ENCODE peak calls at places on chromosomes 11 and 22, in five cellular contexts. O is HCT116, L is WTC11, N is K562, P is H1. H is an unnamed sample.

GRCh38 chr11:125587480-125587879 is 5.2 kb upstream of the STT3A start:
- DNase-seq in O (no peak), L (no peak), N (peak; percentile 43), P (no peak), H (no peak)

GRCh38 chr11:104522650-104523049 is 358.7 kb upstream of the PDGFD start:
- DNase-seq in O (no peak), P (no peak), N (no peak), L (no peak), H (no peak)

GRCh38 chr11:85685820-85686459 is at the start of gene CCDC89:
- DNase-seq in N (peak; percentile 32), O (no peak), P (no peak), L (no peak), H (no peak)

GRCh38 chr11:75013051-75013450 is 24.3 kb downstream of the NEU3 start:
- DNase-seq in L (no peak), O (no peak), P (no peak), N (peak; percentile 85), H (no peak)

GRCh38 chr11:75507571-75507970 is 18.2 kb downstream of the GDPD5 start:
- DNase-seq in O (no peak), N (no peak), P (no peak), L (no peak), H (no peak)

GRCh38 chr22:19940536-19941364 is 822 bp upstream of the COMT start:
- DNase-seq in L (no peak), O (no peak), N (peak; percentile 78), P (no peak), H (no peak)

GRCh38 chr11:8384199-8384821 is 120.6 kb upstream of the LMO1 start:
- DNase-seq in O (no peak), P (no peak), L (peak; percentile 68), N (peak; percentile 46), H (no peak)

GRCh38 chr11:68549789-68550484 is 89.4 kb downstream of the PPP6R3 start:
- DNase-seq in N (no peak), P (no peak), O (no peak), L (no peak), H (no peak)

GRCh38 chr11:99461913-99462312 is 441.2 kb downstream of the CNTN5 start:
- DNase-seq in P (no peak), L (no peak), N (no peak), O (no peak), H (no peak)

GRCh38 chr22:25282671-25283561 is 63.5 kb downstream of the CRYBB2 start:
- DNase-seq in L (peak; percentile 30), O (no peak), P (no peak), N (no peak), H (no peak)

GRCh38 chr11:132607575-132607974 is 924.7 kb downstream of the OPCML start:
- DNase-seq in L (no peak), N (no peak), P (no peak), O (no peak), H (no peak)

GRCh38 chr11:13091373-13091772 is 82.3 kb downstream of the RASSF10 start:
- DNase-seq in N (peak; percentile 71), O (no peak), P (no peak), L (no peak), H (no peak)

GRCh38 chr11:129853508-129854228 is 38.0 kb downstream of the TMEM45B start:
- DNase-seq in L (no peak), N (no peak), O (no peak), P (no peak), H (no peak)

GRCh38 chr11:115928811-115929210 is 424.6 kb upstream of the CADM1 start:
- DNase-seq in N (no peak), P (no peak), O (no peak), L (no peak), H (no peak)

GRCh38 chr22:24728790-24729637 is 45.5 kb downstream of the PIWIL3 start:
- DNase-seq in N (peak; percentile 95), O (no peak), L (no peak), P (no peak), H (no peak)

GRCh38 chr11:4496555-4497248 is 14.3 kb downstream of the OR52K1 start:
- DNase-seq in N (no peak), P (no peak), L (no peak), O (no peak), H (no peak)

GRCh38 chr11:4495986-4496385 is 13.5 kb downstream of the OR52K1 start:
- DNase-seq in P (no peak), N (no peak), O (no peak), L (no peak), H (no peak)

GRCh38 chr11:4493480-4493818 is 11.0 kb downstream of the OR52K1 start:
- DNase-seq in N (no peak), L (no peak), O (no peak), P (no peak), H (no peak)

GRCh38 chr11:4491878-4492606 is 9.6 kb downstream of the OR52K1 start:
- DNase-seq in O (no peak), N (no peak), L (no peak), P (no peak), H (no peak)

DNA sequence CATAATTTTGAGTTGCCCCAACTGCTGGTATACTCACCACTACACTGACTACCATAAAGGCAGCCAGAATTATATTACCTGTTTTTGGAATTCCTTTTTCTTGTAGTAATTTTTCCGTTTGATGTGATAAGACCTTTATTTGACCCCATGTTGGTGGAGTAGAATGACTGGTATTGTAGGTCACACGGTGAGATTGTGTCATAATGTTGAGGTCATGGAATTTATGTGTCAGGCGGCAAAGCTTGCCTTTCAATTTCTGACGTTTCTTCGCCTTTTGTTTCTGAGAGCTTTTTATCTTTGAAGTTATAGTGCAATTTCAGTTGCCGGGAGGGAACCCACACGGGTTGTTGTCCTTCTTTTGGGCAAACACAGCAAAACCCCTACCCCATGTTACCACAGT is 13.0 kb downstream of the OR52K1 start:
- DNase-seq in L (no peak), O (no peak), N (no peak), P (no peak), H (no peak)
- TF ChIP-seq ATF3 in L (no peak), O (no peak), N (no peak), P (no peak), H (no peak)

GRCh38 chr22:30838111-30838510 is 130.5 kb downstream of the MORC2 start:
- DNase-seq in P (no peak), N (no peak), L (no peak), O (no peak), H (no peak)
- TF ChIP-seq ATF3 in P (no peak), N (no peak), L (no peak), O (no peak), H (no peak)

DNA sequence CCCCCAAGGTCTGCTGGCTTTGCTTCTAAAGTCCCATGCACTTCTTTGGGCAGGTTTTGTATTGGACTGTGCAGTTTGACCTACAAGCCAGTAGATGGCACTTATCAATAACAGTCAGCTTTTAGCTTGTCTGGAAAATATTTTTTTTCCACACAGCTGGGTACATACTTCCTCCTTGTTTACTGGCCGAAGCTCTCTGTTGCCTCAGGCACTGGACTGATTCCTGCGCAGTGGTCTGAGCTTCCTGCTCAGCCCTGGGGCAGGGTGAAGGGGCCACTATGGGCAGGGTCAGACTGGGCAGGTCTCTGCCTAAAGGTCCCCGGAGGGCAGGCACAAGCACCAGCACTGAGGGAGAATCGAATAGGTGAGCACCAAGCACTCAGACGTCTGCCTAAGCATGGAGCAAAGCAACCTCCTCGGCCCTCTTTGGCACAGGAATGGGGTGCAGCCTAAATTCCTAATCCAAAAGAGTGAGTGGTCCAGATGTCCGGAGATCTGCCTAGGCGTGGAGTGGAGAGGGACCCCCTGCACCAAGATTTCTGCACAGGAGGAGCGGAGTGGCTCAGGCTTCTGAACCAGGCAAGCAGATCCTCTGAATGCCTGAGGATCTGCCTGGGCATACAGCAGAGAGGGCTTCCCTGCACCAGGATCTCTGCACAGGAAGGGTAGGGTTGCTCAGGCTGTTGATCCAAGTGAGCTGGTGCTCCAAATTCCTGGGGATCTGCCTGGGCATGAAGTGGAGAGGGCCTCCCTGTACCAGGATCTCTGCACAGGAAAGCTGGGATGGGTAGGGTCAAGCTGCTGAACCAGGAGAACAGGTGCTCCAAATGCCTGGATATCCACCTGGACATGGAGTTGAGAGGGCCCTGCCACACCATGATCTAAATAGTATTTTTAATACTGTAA is 105.9 kb upstream of the C11orf58 start:
- DNase-seq in L (no peak), O (peak; percentile 42), P (no peak), N (peak; percentile 17), H (no peak)
- TF ChIP-seq ATF3 in L (no peak), O (no peak), P (no peak), N (no peak), H (no peak)

GRCh38 chr11:122637538-122637937 is 18.0 kb upstream of the UBASH3B start:
- DNase-seq in P (no peak), N (no peak), L (no peak), O (no peak), H (no peak)

GRCh38 chr11:122633219-122633829 is 22.2 kb upstream of the UBASH3B start:
- DNase-seq in N (peak; percentile 7), O (no peak), P (no peak), L (peak; percentile 23), H (no peak)

GRCh38 chr11:122628691-122629555 is 26.6 kb upstream of the UBASH3B start:
- DNase-seq in O (peak; percentile 64), N (peak; percentile 54), P (peak; percentile 34), L (peak; percentile 81), H (no peak)

GRCh38 chr11:122632178-122632824 is 23.2 kb upstream of the UBASH3B start:
- DNase-seq in P (no peak), L (no peak), N (no peak), O (no peak), H (no peak)

DNA sequence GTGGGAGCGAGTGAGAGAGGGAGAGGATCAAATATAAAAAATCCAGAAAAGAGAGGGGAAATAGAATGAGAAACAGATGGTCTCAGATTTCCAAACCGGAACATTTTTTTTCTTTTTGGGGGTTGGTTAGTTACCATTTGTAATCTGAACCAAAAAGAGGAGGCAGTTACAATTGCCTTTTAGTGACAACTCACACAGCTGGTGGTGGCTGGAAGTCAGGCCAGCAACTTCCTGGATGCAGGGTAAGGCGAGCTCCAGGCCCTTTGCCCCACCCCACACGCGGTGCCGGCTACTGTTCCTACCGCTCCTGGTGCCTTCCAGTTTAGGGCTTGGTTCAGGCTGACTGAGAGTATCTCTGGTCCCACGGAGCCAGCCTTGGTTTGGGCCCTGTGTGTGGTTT is 21.0 kb upstream of the UBASH3B start:
- DNase-seq in O (no peak), N (no peak), P (no peak), L (peak; percentile 58), H (no peak)
- TF ChIP-seq ATF3 in O (no peak), N (no peak), P (no peak), L (no peak), H (no peak)